ENCODE peak calls at places on chromosomes 3 and 15, in six cellular contexts. L is HepG2, Z is GM12878, T is HCT116, W is K562, R is H1. V is an unnamed sample.

GRCh38 chr3:18559323-18559972 is 134.3 kb upstream of the SATB1 start:
- DNase-seq in L (peak; percentile 9), Z (no peak), T (peak; percentile 21), W (peak; percentile 9), R (peak; percentile 27), V (peak; percentile 55)

GRCh38 chr3:114569186-114569585 is 275.4 kb downstream of the TIGIT start:
- DNase-seq in L (no peak), Z (no peak), T (no peak), W (no peak), R (no peak), V (no peak)

GRCh38 chr3:150150633-150151032 is 179.9 kb upstream of the PFN2 start:
- DNase-seq in L (no peak), Z (no peak), T (no peak), W (no peak), R (no peak), V (no peak)

GRCh38 chr3:108157275-108157674 is 64.9 kb downstream of the IFT57 start:
- DNase-seq in L (no peak), Z (no peak), T (no peak), W (no peak), R (no peak), V (no peak)

GRCh38 chr15:94305133-94305532 is 73.8 kb downstream of the MCTP2 start:
- DNase-seq in L (no peak), Z (no peak), T (no peak), W (no peak), R (no peak), V (no peak)

GRCh38 chr15:66611257-66612053 is 45.7 kb upstream of the LCTL start:
- DNase-seq in L (peak; percentile 81), Z (no peak), T (no peak), W (no peak), R (no peak), V (no peak)

GRCh38 chr3:183006396-183007002 is 26.2 kb upstream of the DCUN1D1 start:
- DNase-seq in L (no peak), Z (no peak), T (no peak), W (no peak), R (no peak), V (peak; percentile 25)

GRCh38 chr3:105119801-105120340 is 246.8 kb upstream of the ALCAM start:
- DNase-seq in L (no peak), Z (no peak), T (no peak), W (no peak), R (no peak), V (no peak)

GRCh38 chr3:172542999-172543398 is 19.8 kb upstream of the TNFSF10 start:
- DNase-seq in L (no peak), Z (no peak), T (no peak), W (no peak), R (no peak), V (no peak)

GRCh38 chr3:187986514-187986934 is 167.4 kb upstream of the LPP start:
- DNase-seq in L (no peak), Z (no peak), T (peak; percentile 19), W (peak; percentile 43), R (no peak), V (no peak)

GRCh38 chr3:150760431-150761200 is 2.4 kb downstream of the SIAH2 start:
- DNase-seq in L (no peak), Z (peak; percentile 45), T (no peak), W (no peak), R (no peak), V (no peak)

GRCh38 chr3:142987080-142987700 is 14.2 kb upstream of the U2SURP start:
- DNase-seq in L (peak; percentile 18), Z (no peak), T (no peak), W (peak; percentile 59), R (no peak), V (no peak)

GRCh38 chr3:151278223-151278622 is at the start of gene P2RY14:
- DNase-seq in L (no peak), Z (no peak), T (no peak), W (no peak), R (no peak), V (no peak)

GRCh38 chr15:61584410-61584809 is 355.3 kb upstream of the RORA start:
- DNase-seq in L (no peak), Z (no peak), T (no peak), W (peak; percentile 7), R (no peak), V (no peak)

GRCh38 chr3:106745344-106746168 is 631.7 kb upstream of the CCDC54 start:
- DNase-seq in L (no peak), Z (no peak), T (no peak), W (no peak), R (no peak), V (no peak)

GRCh38 chr3:31704651-31705179 is 172.0 kb downstream of the STT3B start:
- DNase-seq in L (no peak), Z (no peak), T (peak; percentile 55), W (no peak), R (no peak), V (no peak)

GRCh38 chr3:175433026-175433668 is 574.0 kb downstream of the NAALADL2 start:
- DNase-seq in L (no peak), Z (no peak), T (no peak), W (no peak), R (no peak), V (no peak)

GRCh38 chr15:25089577-25089976 is 134.8 kb downstream of the SNRPN start:
- DNase-seq in L (no peak), Z (no peak), T (no peak), W (no peak), R (no peak), V (no peak)
- H3K9me3 ChIP-seq in L (peaks cover 86% of the 10 kb centered on the region), Z (peaks cover 8% of the 10 kb centered on the region), T (peaks cover 71% of the 10 kb centered on the region), W (no peaks in the 10 kb centered on the region), R (peaks cover 32% of the 10 kb centered on the region), V (peaks cover 3% of the 10 kb centered on the region)

GRCh38 chr3:101690972-101691371 is 4.5 kb upstream of the RPL24 start:
- DNase-seq in L (no peak), Z (no peak), T (no peak), W (peak; percentile 51), R (no peak), V (no peak)

DNA sequence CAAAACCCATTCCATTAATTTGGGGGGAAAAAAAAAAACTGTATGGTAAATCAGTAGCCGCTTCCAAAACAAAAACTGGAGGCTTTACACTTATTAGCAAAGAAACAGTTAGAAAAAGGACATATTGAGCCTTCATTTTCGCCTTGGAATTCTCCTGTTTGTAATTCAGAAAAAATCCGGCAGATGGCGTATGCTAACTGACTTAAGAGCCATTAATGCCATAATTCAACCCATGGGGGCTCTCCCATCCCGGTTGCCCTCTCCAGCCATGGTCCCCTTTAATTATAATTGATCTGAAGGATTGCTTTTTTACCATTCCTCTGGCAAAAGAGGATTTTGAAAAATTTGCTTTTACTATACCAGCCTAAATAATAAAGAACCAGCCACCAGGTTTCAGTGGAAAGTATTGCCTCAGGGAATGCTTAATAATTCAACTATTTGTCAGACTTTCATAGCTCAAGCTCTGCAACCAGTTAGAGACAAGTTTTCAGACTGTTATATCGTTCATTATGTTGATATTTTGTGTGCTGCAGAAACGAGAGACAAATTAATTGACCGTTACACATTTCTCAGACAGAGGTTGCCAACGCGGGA is 9.4 kb upstream of the RPL24 start:
- DNase-seq in L (peak; percentile 67), Z (no peak), T (peak; percentile 61), W (peak; percentile 68), R (no peak), V (no peak)
- TF ChIP-seq ZNF274 in L (no peak), Z (no peak), T (no peak), W (no peak), R (no peak), V (no peak)

DNA sequence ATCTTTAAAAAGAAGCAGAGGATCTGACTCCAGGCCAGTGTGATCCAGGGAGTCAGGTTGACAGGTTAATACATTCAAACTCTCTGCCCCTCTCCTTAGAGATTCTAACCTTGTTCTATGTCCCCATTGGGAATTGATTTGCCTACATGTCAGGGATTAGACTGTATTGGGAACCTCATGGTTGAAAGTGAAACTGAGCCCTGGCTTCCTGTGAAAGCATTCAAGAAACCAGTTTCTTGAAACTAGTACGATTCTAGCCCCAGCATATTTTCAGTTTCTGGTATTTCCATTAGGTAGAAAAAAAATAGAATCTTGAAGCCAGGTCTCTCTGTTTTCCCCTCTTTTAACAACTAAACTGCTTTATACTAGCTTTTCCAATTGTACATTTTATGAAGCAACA is 140.4 kb upstream of the ABI3BP start:
- DNase-seq in L (no peak), Z (no peak), T (no peak), W (no peak), R (no peak), V (no peak)
- H3K9ac ChIP-seq in L (no peak overlapping the region), Z (no peak overlapping the region), T (no peak overlapping the region), W (no peak overlapping the region), R (no peak overlapping the region), V (no peak overlapping the region)

GRCh38 chr3:44444437-44444836 is 33.0 kb downstream of the ZNF445 start:
- DNase-seq in L (no peak), Z (no peak), T (no peak), W (no peak), R (no peak), V (no peak)
- H3K9me3 ChIP-seq in L (no peaks in the 10 kb centered on the region), Z (no peaks in the 10 kb centered on the region), T (no peaks in the 10 kb centered on the region), W (peaks cover 14% of the 10 kb centered on the region), R (peaks cover 18% of the 10 kb centered on the region), V (no peaks in the 10 kb centered on the region)